ENCODE peak calls at places on chromosomes 7 and 10, in six cellular contexts. Q, S, W, A, P and I are unnamed samples.

GRCh38 chr10:119735451-119735850 is 9.6 kb downstream of the INPP5F start:
- DNase-seq in W (no peak), Q (no peak), P (no peak), A (no peak), S (no peak), I (no peak)

GRCh38 chr10:76000550-76000949 is 569.1 kb downstream of the LRMDA start:
- DNase-seq in Q (no peak), W (no peak), A (no peak), S (no peak), P (no peak), I (no peak)

GRCh38 chr10:27741173-27742091 is 4.2 kb downstream of the MKX start:
- DNase-seq in P (no peak), W (no peak), A (no peak), S (no peak), Q (no peak), I (peak)

GRCh38 chr7:23546897-23547572 is 15.3 kb upstream of the TRA2A start:
- DNase-seq in Q (peak), S (peak), A (no peak), W (peak), P (peak), I (peak)

GRCh38 chr10:74347522-74347921 is 196.5 kb downstream of the ADK start:
- DNase-seq in S (no peak), A (no peak), Q (no peak), P (no peak), W (no peak), I (no peak)

GRCh38 chr10:62885656-62886461 is 69.7 kb upstream of the EGR2 start:
- DNase-seq in A (no peak), W (no peak), S (no peak), P (peak), Q (no peak), I (no peak)

GRCh38 chr10:112774808-112775207 is 175.2 kb upstream of the TCF7L2 start:
- DNase-seq in P (no peak), S (no peak), W (no peak), A (no peak), Q (no peak), I (no peak)

GRCh38 chr10:117619710-117620405 is 77.3 kb downstream of the EMX2 start:
- DNase-seq in Q (no peak), S (no peak), A (no peak), W (no peak), P (no peak), I (no peak)

GRCh38 chr7:157704365-157704764 is 367.6 kb downstream of the DNAJB6 start:
- DNase-seq in W (no peak), A (no peak), P (no peak), Q (peak), S (no peak), I (no peak)

GRCh38 chr7:74430961-74431466 is 22.7 kb upstream of the GTF2IRD1 start:
- DNase-seq in S (no peak), W (no peak), P (no peak), Q (no peak), A (no peak), I (peak)

GRCh38 chr7:151271699-151272355 is 23.3 kb upstream of the SMARCD3 start:
- DNase-seq in P (peak), W (no peak), S (no peak), A (no peak), Q (peak), I (no peak)

GRCh38 chr7:33578166-33578565 is 327.2 kb upstream of the BMPER start:
- DNase-seq in A (no peak), P (no peak), S (no peak), W (no peak), Q (no peak), I (no peak)

GRCh38 chr7:74023786-74024185 is 4.2 kb upstream of the ELN start:
- DNase-seq in S (no peak), W (no peak), Q (no peak), P (no peak), A (no peak), I (no peak)

GRCh38 chr10:132967540-132967939 is 25.2 kb upstream of the CFAP46 start:
- DNase-seq in W (no peak), A (no peak), Q (no peak), S (no peak), P (no peak), I (peak)

GRCh38 chr7:105106473-105106872 is 92.5 kb downstream of the KMT2E start:
- DNase-seq in P (no peak), W (no peak), S (no peak), Q (no peak), A (no peak), I (no peak)

GRCh38 chr10:88897019-88897853 is 17.2 kb downstream of the STAMBPL1 start:
- DNase-seq in P (peak), S (no peak), A (no peak), Q (no peak), W (no peak), I (no peak)

GRCh38 chr7:128796325-128796724 is 4.6 kb downstream of the CCDC136 start:
- DNase-seq in Q (no peak), W (no peak), A (no peak), P (peak), S (no peak), I (no peak)

GRCh38 chr10:119283387-119283786 is 76.0 kb downstream of the GRK5 start:
- DNase-seq in Q (peak), P (no peak), A (no peak), S (no peak), W (no peak), I (peak)

GRCh38 chr7:102967798-102968197 is 55.0 kb downstream of the LRRC17 start:
- DNase-seq in P (peak), A (no peak), W (no peak), Q (no peak), S (no peak), I (no peak)

GRCh38 chr7:157875230-157876179 is 538.7 kb downstream of the DNAJB6 start:
- DNase-seq in S (no peak), P (no peak), A (no peak), Q (no peak), W (peak), I (no peak)